ENCODE peak calls at places on chromosomes 6 and 20, in ten cellular contexts. P is chondrocyte, H is nephron progenitor cell, L is GM20000, W is bronchial epithelial cell, R is fibroblast of lung, S is WERI-Rb-1, T is osteocyte, C is GM13977, Z is pancreas. E is an unnamed sample.

GRCh38 chr6:52241819-52242218 is 2.5 kb downstream of the IL17F start:
- DNase-seq in P (no peak), H (no peak), L (no peak), W (no peak), R (no peak), S (no peak), T (no peak), C (no peak), Z (no peak), E (no peak)

GRCh38 chr6:105994522-105995402 is 91.4 kb upstream of the PRDM1 start:
- DNase-seq in P (no peak), H (peak; percentile 69), L (peak; percentile 57), W (peak; percentile 57), R (peak; percentile 80), S (peak; percentile 25), T (no peak), C (peak; percentile 61), Z (peak; percentile 47), E (peak; percentile 72)

GRCh38 chr6:129364037-129364436 is 345.9 kb downstream of the ARHGAP18 start:
- DNase-seq in P (no peak), H (no peak), L (no peak), W (no peak), R (no peak), S (no peak), T (no peak), C (no peak), Z (no peak), E (no peak)

GRCh38 chr20:22716824-22717351 is 132.5 kb upstream of the FOXA2 start:
- DNase-seq in P (no peak), H (no peak), L (no peak), W (peak; percentile 57), R (peak; percentile 6), S (no peak), T (no peak), C (no peak), Z (no peak), E (no peak)

GRCh38 chr20:25061821-25062530 is 4.0 kb upstream of the ACSS1 start:
- DNase-seq in P (peak; percentile 29), H (no peak), L (no peak), W (no peak), R (no peak), S (no peak), T (no peak), C (no peak), Z (no peak), E (no peak)

GRCh38 chr6:53672232-53672631 is 6.7 kb upstream of the KLHL31 start:
- DNase-seq in P (no peak), H (no peak), L (no peak), W (no peak), R (no peak), S (no peak), T (no peak), C (no peak), Z (no peak), E (no peak)

GRCh38 chr20:23105193-23105592 is 19.1 kb upstream of the CD93 start:
- DNase-seq in P (peak; percentile 62), H (no peak), L (no peak), W (no peak), R (no peak), S (no peak), T (no peak), C (no peak), Z (no peak), E (no peak)

GRCh38 chr6:88124925-88125557 is 41.1 kb downstream of the CNR1 start:
- DNase-seq in P (no peak), H (no peak), L (no peak), W (peak; percentile 8), R (no peak), S (no peak), T (no peak), C (no peak), Z (no peak), E (peak; percentile 7)

GRCh38 chr6:17258763-17259162 is 22.4 kb upstream of the RBM24 start:
- DNase-seq in P (no peak), H (no peak), L (no peak), W (no peak), R (no peak), S (no peak), T (no peak), C (no peak), Z (no peak), E (no peak)

GRCh38 chr20:36850759-36851158 is 25.2 kb upstream of the TLDC2 start:
- DNase-seq in P (no peak), H (no peak), L (no peak), W (no peak), R (no peak), S (no peak), T (no peak), C (no peak), Z (no peak), E (no peak)

GRCh38 chr20:38963745-38964144 is 1.6 kb downstream of the DHX35 start:
- DNase-seq in P (no peak), H (no peak), L (no peak), W (no peak), R (no peak), S (no peak), T (no peak), C (no peak), Z (no peak), E (no peak)

GRCh38 chr20:52971498-52972189 is 514 bp upstream of the TSHZ2 start:
- DNase-seq in P (no peak), H (no peak), L (no peak), W (no peak), R (no peak), S (no peak), T (no peak), C (no peak), Z (peak; percentile 24), E (no peak)
- TF ChIP-seq CTCF in P (no peak), H (no peak), L (no peak), W (no peak), R (no peak), S (no peak), T (no peak), C (no peak), Z (no peak), E (no peak)

DNA sequence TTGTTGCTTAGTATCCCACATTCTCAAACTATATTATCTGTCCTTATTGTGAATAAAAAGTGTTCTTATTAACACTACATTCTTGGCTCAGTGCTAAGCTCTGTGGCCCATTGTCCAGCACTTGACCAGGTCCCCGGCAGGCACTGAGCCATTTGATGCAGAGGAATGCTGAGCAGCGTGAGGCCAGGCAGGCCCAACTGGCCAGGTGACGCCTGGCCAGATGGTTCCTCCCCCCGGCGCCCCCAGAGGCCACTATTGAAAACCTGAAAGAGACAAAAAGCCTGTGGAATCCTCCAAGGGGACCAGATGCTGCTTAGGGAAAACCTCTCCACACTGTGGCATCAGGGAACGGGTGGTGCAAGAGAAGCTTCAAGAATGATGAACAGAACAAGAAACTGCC is 597.5 kb upstream of the JAG1 start:
- DNase-seq in P (no peak), H (peak; percentile 43), L (no peak), W (no peak), R (no peak), S (peak; percentile 79), T (no peak), C (no peak), Z (no peak), E (no peak)
- TF ChIP-seq CTCF in P (peak; percentile 38), H (no peak), L (no peak), W (no peak), R (no peak), S (peak; percentile 43), T (no peak), C (peak; percentile 27), Z (no peak), E (no peak)

DNA sequence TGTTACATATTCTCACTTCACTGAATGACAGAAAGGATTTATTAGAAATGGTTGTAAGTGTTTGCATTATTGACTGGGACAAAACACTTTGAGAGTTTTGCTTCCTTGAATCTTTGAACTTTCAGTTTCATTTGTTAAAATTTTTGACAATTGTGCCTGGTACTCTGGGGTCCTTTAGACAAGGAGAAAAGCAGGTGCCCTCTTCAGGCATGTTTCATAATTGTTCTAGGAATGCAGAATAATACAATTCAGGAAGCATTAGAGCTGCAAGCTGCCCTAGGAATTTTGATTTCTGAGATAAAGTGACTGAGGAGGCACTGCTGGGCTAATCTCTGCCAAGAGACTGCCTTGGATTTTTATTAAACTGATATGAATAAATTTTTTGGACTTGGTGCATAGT is 49.7 kb downstream of the TOP1 start:
- DNase-seq in P (no peak), H (no peak), L (peak; percentile 10), W (peak; percentile 40), R (peak; percentile 70), S (no peak), T (no peak), C (peak; percentile 12), Z (no peak), E (peak; percentile 50)
- TF ChIP-seq CTCF in P (peak; percentile 83), H (peak; percentile 26), L (no peak), W (peak; percentile 16), R (peak; percentile 60), S (no peak), T (peak; percentile 73), C (no peak), Z (no peak), E (peak; percentile 32)

GRCh38 chr20:49276895-49277785 is 717 bp downstream of the ZNFX1 start:
- DNase-seq in P (peak; percentile 91), H (peak; percentile 13), L (peak; percentile 41), W (no peak), R (no peak), S (no peak), T (no peak), C (peak; percentile 48), Z (peak; percentile 57), E (peak; percentile 19)

GRCh38 chr20:49278817-49279676 is 1.2 kb upstream of the ZNFX1 start:
- DNase-seq in P (no peak), H (peak; percentile 6), L (no peak), W (no peak), R (no peak), S (no peak), T (no peak), C (no peak), Z (no peak), E (peak; percentile 34)

GRCh38 chr20:49277786-49278035 is 146 bp downstream of the ZNFX1 start:
- DNase-seq in P (no peak), H (no peak), L (no peak), W (no peak), R (no peak), S (no peak), T (no peak), C (no peak), Z (no peak), E (no peak)

GRCh38 chr20:49279677-49280462 is 2.0 kb upstream of the ZNFX1 start:
- DNase-seq in P (no peak), H (no peak), L (no peak), W (no peak), R (peak; percentile 25), S (no peak), T (no peak), C (no peak), Z (no peak), E (peak; percentile 28)

DNA sequence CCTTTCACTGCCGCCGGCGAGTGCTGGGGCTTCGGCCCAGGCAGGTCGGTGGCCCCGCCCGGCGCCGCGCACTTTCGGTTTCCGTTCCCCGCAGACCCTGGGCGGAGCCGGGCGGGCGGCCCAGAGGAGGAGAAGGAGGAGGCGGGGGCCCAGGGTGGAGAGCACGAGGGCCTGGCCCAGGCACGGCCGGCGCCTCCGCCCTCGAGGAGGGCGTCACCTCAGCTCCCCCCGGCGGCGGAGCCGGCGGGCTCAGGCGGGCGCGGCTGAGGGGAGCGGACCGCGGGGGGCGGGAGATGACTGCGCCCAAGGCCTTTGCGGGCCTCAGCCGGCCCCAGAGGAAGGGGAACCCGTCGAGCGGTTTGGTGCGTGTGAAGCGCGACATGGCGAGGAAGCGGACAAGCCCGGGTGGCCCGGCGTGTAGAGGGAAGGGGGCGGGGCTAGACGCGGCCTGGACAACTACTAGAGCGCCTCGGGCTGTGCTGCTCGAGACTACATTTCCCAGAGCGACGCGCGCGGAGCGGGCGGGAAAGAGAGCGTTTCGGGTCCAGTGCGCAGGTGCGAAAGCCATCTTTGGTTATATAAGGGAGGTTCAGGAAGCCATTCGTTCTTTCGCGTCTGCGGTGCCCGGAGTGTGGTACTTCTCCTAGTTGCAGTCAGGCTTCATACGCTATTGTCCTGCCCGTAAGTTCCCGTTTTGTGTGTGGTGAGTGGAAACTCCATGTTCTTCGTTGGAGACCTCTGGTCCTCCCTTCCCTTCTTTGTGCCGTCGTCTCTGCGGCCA is at the start of gene ZNFX1:
- DNase-seq in P (peak; percentile 100), H (peak; percentile 97), L (peak; percentile 96), W (peak; percentile 86), R (peak; percentile 98), S (peak; percentile 98), T (peak; percentile 99), C (peak; percentile 96), Z (peak; percentile 99), E (peak; percentile 99)
- TF ChIP-seq CTCF in P (peak; percentile 17), H (no peak), L (no peak), W (no peak), R (no peak), S (no peak), T (no peak), C (peak; percentile 24), Z (no peak), E (no peak)

E was measured in MCF 10A.